ENCODE peak calls at places on chromosomes 11 and 22, in seven cellular contexts. B is A673, I is thyroid gland, A is endothelial cell of umbilical vein, S is lower lobe of right lung, D is right cardiac atrium, C is heart left ventricle. Z is an unnamed sample.

GRCh38 chr22:44392446-44392921 is 79.7 kb upstream of the SHISAL1 start:
- DNase-seq in S (peak; percentile 29), B (no peak), A (no peak), D (no peak), C (no peak), I (no peak), Z (no peak)

GRCh38 chr11:132352497-132352896 is 982.1 kb downstream of the NTM start:
- DNase-seq in A (no peak), S (no peak), C (no peak), B (no peak), I (no peak), D (no peak), Z (no peak)

GRCh38 chr11:27414644-27415043 is 51.6 kb upstream of the CCDC34 start:
- DNase-seq in B (no peak), D (no peak), I (no peak), S (no peak), C (no peak), A (no peak), Z (no peak)

GRCh38 chr22:23218867-23219251 is 38.5 kb downstream of the BCR start:
- DNase-seq in A (peak; percentile 95), B (peak; percentile 42), S (peak; percentile 87), D (peak; percentile 75), C (no peak), I (peak; percentile 87), Z (peak; percentile 71)

GRCh38 chr22:31870890-31871289 is 73.4 kb upstream of the YWHAH start:
- DNase-seq in S (no peak), D (no peak), A (peak; percentile 58), I (no peak), B (no peak), C (no peak), Z (peak; percentile 41)

GRCh38 chr11:106086850-106087249 is 9.4 kb downstream of the AASDHPPT start:
- DNase-seq in B (no peak), A (peak; percentile 25), I (no peak), D (no peak), C (no peak), S (no peak), Z (no peak)

GRCh38 chr22:33883961-33884808 is 36.1 kb downstream of the LARGE1 start:
- DNase-seq in D (no peak), B (no peak), I (no peak), C (peak; percentile 44), A (no peak), S (no peak), Z (no peak)

GRCh38 chr11:22169833-22170232 is 23.1 kb upstream of the ANO5 start:
- DNase-seq in I (no peak), D (no peak), S (no peak), B (no peak), C (no peak), A (no peak), Z (no peak)

GRCh38 chr11:77322926-77323590 is 21.6 kb upstream of the GDPD4 start:
- DNase-seq in C (no peak), B (no peak), I (peak; percentile 12), D (no peak), A (no peak), S (no peak), Z (peak; percentile 16)

GRCh38 chr22:44026630-44027511 is 2.8 kb downstream of the PARVB start:
- DNase-seq in D (peak; percentile 92), S (peak; percentile 89), B (peak; percentile 93), A (peak; percentile 88), I (peak; percentile 48), C (peak; percentile 86), Z (no peak)

GRCh38 chr11:122199661-122200060 is 83.6 kb upstream of the BLID start:
- DNase-seq in S (no peak), I (no peak), C (no peak), B (no peak), A (peak; percentile 86), D (no peak), Z (peak; percentile 61)

GRCh38 chr22:45036154-45036553 is 26.3 kb upstream of the PHF21B start:
- DNase-seq in A (no peak), C (no peak), I (no peak), S (peak; percentile 45), B (peak; percentile 15), D (peak; percentile 63), Z (no peak)

GRCh38 chr11:68832476-68833176 is 9.1 kb downstream of the CPT1A start:
- DNase-seq in A (no peak), S (no peak), B (no peak), C (no peak), D (peak; percentile 45), I (no peak), Z (no peak)

GRCh38 chr11:86499723-86500129 is 125.0 kb downstream of the CCDC81 start:
- DNase-seq in I (peak; percentile 35), A (no peak), B (no peak), C (no peak), S (no peak), D (peak; percentile 35), Z (no peak)

GRCh38 chr22:22848364-22848866 is 39.2 kb upstream of the IGLL5 start:
- DNase-seq in A (peak; percentile 40), I (peak; percentile 74), S (peak; percentile 64), B (peak; percentile 56), C (peak; percentile 43), D (peak; percentile 82), Z (peak; percentile 61)

GRCh38 chr22:40441761-40442364 is 71.5 kb downstream of the SGSM3 start:
- DNase-seq in D (no peak), S (no peak), C (no peak), B (no peak), I (peak; percentile 74), A (no peak), Z (peak; percentile 23)

GRCh38 chr11:83008581-83008923 is 63.1 kb downstream of the RAB30 start:
- DNase-seq in C (no peak), A (no peak), S (no peak), I (no peak), D (no peak), B (no peak), Z (no peak)

GRCh38 chr11:81674211-81674610 is 1059.5 kb downstream of the FAM181B start:
- DNase-seq in I (no peak), S (no peak), A (no peak), B (no peak), D (no peak), C (no peak), Z (peak; percentile 0)

GRCh38 chr22:37378642-37379058 is 48.6 kb downstream of the ELFN2 start:
- DNase-seq in A (no peak), C (no peak), D (no peak), B (no peak), S (no peak), I (no peak), Z (no peak)

GRCh38 chr11:103789957-103790356 is 246.5 kb upstream of the DDI1 start:
- DNase-seq in I (no peak), D (no peak), B (no peak), S (no peak), C (no peak), A (no peak), Z (peak; percentile 38)

GRCh38 chr22:31295413-31295812 is 3.1 kb upstream of the PIK3IP1 start:
- DNase-seq in A (no peak), S (no peak), C (no peak), I (no peak), B (no peak), D (no peak), Z (no peak)

GRCh38 chr11:120172054-120172881 is 34.4 kb upstream of the TRIM29 start:
- DNase-seq in D (peak; percentile 87), A (peak; percentile 39), B (peak; percentile 73), S (peak; percentile 69), C (peak; percentile 71), I (peak; percentile 68), Z (peak; percentile 76)

GRCh38 chr11:31655483-31655882 is 145.9 kb downstream of the ELP4 start:
- DNase-seq in C (no peak), B (peak; percentile 32), S (no peak), D (no peak), I (no peak), A (no peak), Z (no peak)

GRCh38 chr11:62202910-62203309 is 5.6 kb upstream of the SCGB2A1 start:
- DNase-seq in D (no peak), S (no peak), B (no peak), I (no peak), A (no peak), C (no peak), Z (no peak)

GRCh38 chr11:9575531-9576240 is 2.2 kb downstream of the WEE1 start:
- DNase-seq in I (no peak), C (no peak), A (no peak), D (no peak), B (no peak), S (no peak), Z (no peak)

GRCh38 chr22:37601540-37602442 is 6.8 kb upstream of the GGA1 start:
- DNase-seq in B (peak; percentile 62), S (no peak), A (peak; percentile 42), D (no peak), C (no peak), I (peak; percentile 43), Z (peak; percentile 75)

GRCh38 chr11:43988040-43988793 is 45.8 kb downstream of the C11orf96 start:
- DNase-seq in B (no peak), S (no peak), C (no peak), D (no peak), A (no peak), I (no peak), Z (peak; percentile 54)
- H3K27me3 ChIP-seq in B (peaks cover 4% of the 10 kb centered on the region), S (no peaks in the 10 kb centered on the region), C (no peaks in the 10 kb centered on the region), D (no peaks in the 10 kb centered on the region), A (no peaks in the 10 kb centered on the region), I (no peaks in the 10 kb centered on the region), Z (no peaks in the 10 kb centered on the region)

GRCh38 chr11:57316017-57316416 is 8.7 kb downstream of the TNKS1BP1 start:
- DNase-seq in C (no peak), A (no peak), B (no peak), I (peak; percentile 70), S (no peak), D (peak; percentile 55), Z (no peak)
- H3K27ac ChIP-seq in C (peak overlapping the region; percentile 43), A (no peak overlapping the region), B (peak overlapping the region; percentile 47), I (peak overlapping the region; percentile 51), S (peak overlapping the region; percentile 36), D (no peak overlapping the region), Z (peak overlapping the region; percentile 67)

GRCh38 chr11:2263724-2264360 is 6.5 kb downstream of the ASCL2 start:
- DNase-seq in C (no peak), I (no peak), A (no peak), S (no peak), B (no peak), D (no peak), Z (no peak)

GRCh38 chr11:2261436-2262230 is 8.8 kb downstream of the ASCL2 start:
- DNase-seq in S (no peak), C (no peak), B (no peak), I (no peak), D (no peak), A (no peak), Z (no peak)

GRCh38 chr11:2260491-2261364 is 9.7 kb downstream of the ASCL2 start:
- DNase-seq in B (no peak), D (no peak), A (no peak), S (peak; percentile 37), C (no peak), I (no peak), Z (no peak)

GRCh38 chr11:2263012-2263565 is 7.3 kb downstream of the ASCL2 start:
- DNase-seq in C (no peak), B (no peak), S (no peak), I (no peak), D (no peak), A (no peak), Z (no peak)

GRCh38 chr11:2262301-2263011 is 7.9 kb downstream of the ASCL2 start:
- DNase-seq in I (no peak), C (no peak), A (no peak), D (no peak), S (no peak), B (no peak), Z (no peak)
- H3K27me3 ChIP-seq in I (no peaks in the 10 kb centered on the region), C (peaks cover 6% of the 10 kb centered on the region), A (peaks cover 2% of the 10 kb centered on the region), D (no peaks in the 10 kb centered on the region), S (no peaks in the 10 kb centered on the region), B (no peaks in the 10 kb centered on the region), Z (peaks cover 32% of the 10 kb centered on the region)

GRCh38 chr11:65103476-65103875 is 7.5 kb downstream of the VPS51 start:
- DNase-seq in D (no peak), S (no peak), B (no peak), C (no peak), A (no peak), I (no peak), Z (no peak)
- H3K27ac ChIP-seq in D (peak overlapping the region; percentile 76), S (no peak overlapping the region), B (no peak overlapping the region), C (peak overlapping the region; percentile 71), A (no peak overlapping the region), I (no peak overlapping the region), Z (no peak overlapping the region)

Z was measured in cardiac muscle cell.